ENCODE peak calls at places on chromosomes 7 and 10, in ten cellular contexts. N is ovary, T is A549, D is pancreas, G is GM23338, B is tibial artery, F is heart right ventricle, V is colonic mucosa, H is SK-N-SH, W is PC-3. Z is an unnamed sample.

GRCh38 chr10:19843487-19843886 is 27.3 kb downstream of the PLXDC2 start:
- DNase-seq in N (no peak), T (no peak), D (no peak), G (no peak), B (no peak), F (no peak), V (no peak), H (no peak), W (no peak), Z (no peak)

GRCh38 chr7:140484479-140484878 is 5.2 kb upstream of the MKRN1 start:
- DNase-seq in N (no peak), T (no peak), D (no peak), G (no peak), B (no peak), F (no peak), V (no peak), H (no peak), W (no peak), Z (no peak)

GRCh38 chr7:25777969-25778767 is 373.8 kb upstream of the NFE2L3 start:
- DNase-seq in N (no peak), T (no peak), D (no peak), G (no peak), B (no peak), F (no peak), V (no peak), H (peak), W (no peak), Z (peak)

GRCh38 chr10:75097666-75098285 is 13.7 kb upstream of the SAMD8 start:
- DNase-seq in N (no peak), T (no peak), D (no peak), G (peak), B (no peak), F (no peak), V (no peak), H (no peak), W (peak), Z (no peak)

GRCh38 chr10:129579228-129579627 is 112.2 kb downstream of the MGMT start:
- DNase-seq in N (no peak), T (no peak), D (no peak), G (no peak), B (no peak), F (no peak), V (no peak), H (no peak), W (no peak), Z (no peak)

GRCh38 chr10:99522078-99522479 is 10.7 kb upstream of the NKX2-3 start:
- DNase-seq in N (no peak), T (no peak), D (no peak), G (peak), B (no peak), F (no peak), V (peak), H (peak), W (no peak), Z (no peak)

GRCh38 chr10:133236411-133237240 is 1.0 kb upstream of the VENTX start:
- DNase-seq in N (no peak), T (no peak), D (no peak), G (peak), B (no peak), F (no peak), V (no peak), H (no peak), W (no peak), Z (no peak)

GRCh38 chr7:143884978-143885559 is 16.9 kb downstream of the TCAF1 start:
- DNase-seq in N (peak), T (no peak), D (no peak), G (peak), B (no peak), F (peak), V (peak), H (peak), W (no peak), Z (no peak)

GRCh38 chr10:6543431-6544005 is 36.6 kb downstream of the PRKCQ start:
- DNase-seq in N (no peak), T (no peak), D (no peak), G (no peak), B (no peak), F (no peak), V (no peak), H (no peak), W (no peak), Z (no peak)

GRCh38 chr10:125038637-125039036 is 96.7 kb downstream of the ZRANB1 start:
- DNase-seq in N (peak), T (peak), D (peak), G (peak), B (peak), F (peak), V (peak), H (no peak), W (peak), Z (peak)

GRCh38 chr10:129231821-129232220 is 235.2 kb upstream of the MGMT start:
- DNase-seq in N (no peak), T (no peak), D (no peak), G (no peak), B (no peak), F (no peak), V (no peak), H (no peak), W (no peak), Z (no peak)

GRCh38 chr7:98241674-98242241 is 10.3 kb downstream of the TECPR1 start:
- DNase-seq in N (no peak), T (no peak), D (no peak), G (no peak), B (no peak), F (no peak), V (no peak), H (no peak), W (no peak), Z (no peak)

GRCh38 chr10:33441561-33441960 is 107.1 kb upstream of the NRP1 start:
- DNase-seq in N (no peak), T (no peak), D (no peak), G (peak), B (no peak), F (no peak), V (no peak), H (no peak), W (peak), Z (no peak)

GRCh38 chr7:124553485-124553884 is 212.1 kb downstream of the GPR37 start:
- DNase-seq in N (no peak), T (no peak), D (no peak), G (no peak), B (no peak), F (no peak), V (no peak), H (no peak), W (no peak), Z (no peak)

GRCh38 chr10:23046032-23046431 is 49.3 kb upstream of the MSRB2 start:
- DNase-seq in N (no peak), T (no peak), D (no peak), G (no peak), B (no peak), F (no peak), V (no peak), H (no peak), W (no peak), Z (no peak)

GRCh38 chr7:95794917-95795515 is 22.7 kb downstream of the DYNC1I1 start:
- DNase-seq in N (no peak), T (no peak), D (no peak), G (peak), B (no peak), F (no peak), V (no peak), H (peak), W (peak), Z (no peak)

GRCh38 chr7:101232141-101232821 is 5.3 kb downstream of the CLDN15 start:
- DNase-seq in N (no peak), T (no peak), D (peak), G (peak), B (no peak), F (no peak), V (peak), H (peak), W (peak), Z (no peak)

GRCh38 chr7:44608916-44609648 is 2.7 kb downstream of the OGDH start:
- DNase-seq in N (no peak), T (no peak), D (no peak), G (peak), B (no peak), F (no peak), V (no peak), H (no peak), W (peak), Z (no peak)

GRCh38 chr7:27960415-27960814 is 220.2 kb downstream of the JAZF1 start:
- DNase-seq in N (no peak), T (no peak), D (no peak), G (no peak), B (no peak), F (no peak), V (no peak), H (no peak), W (no peak), Z (no peak)

GRCh38 chr7:27689878-27690164 is 27.1 kb upstream of the HIBADH start:
- DNase-seq in N (no peak), T (no peak), D (no peak), G (no peak), B (no peak), F (no peak), V (no peak), H (no peak), W (no peak), Z (no peak)

GRCh38 chr10:78277734-78278404 is 244.2 kb downstream of the RPS24 start:
- DNase-seq in N (no peak), T (no peak), D (no peak), G (no peak), B (peak), F (peak), V (no peak), H (peak), W (peak), Z (peak)

GRCh38 chr10:86362566-86363183 is 3.9 kb downstream of the GRID1 start:
- DNase-seq in N (peak), T (no peak), D (no peak), G (peak), B (peak), F (no peak), V (no peak), H (no peak), W (no peak), Z (peak)

GRCh38 chr7:69768986-69769595 is 170.8 kb downstream of the AUTS2 start:
- DNase-seq in N (no peak), T (no peak), D (no peak), G (no peak), B (no peak), F (no peak), V (no peak), H (no peak), W (no peak), Z (no peak)

GRCh38 chr7:12138421-12138820 is 72.7 kb upstream of the TMEM106B start:
- DNase-seq in N (no peak), T (no peak), D (no peak), G (no peak), B (no peak), F (no peak), V (no peak), H (no peak), W (no peak), Z (no peak)

GRCh38 chr7:105830405-105831218 is 45.8 kb downstream of the ATXN7L1 start:
- DNase-seq in N (no peak), T (peak), D (no peak), G (no peak), B (no peak), F (no peak), V (no peak), H (peak), W (peak), Z (no peak)

GRCh38 chr7:107856806-107857540 is 34.0 kb upstream of the DLD start:
- DNase-seq in N (no peak), T (no peak), D (no peak), G (no peak), B (no peak), F (no peak), V (peak), H (no peak), W (no peak), Z (no peak)

GRCh38 chr10:133140417-133141143 is 19.4 kb upstream of the KNDC1 start:
- DNase-seq in N (peak), T (no peak), D (no peak), G (no peak), B (peak), F (no peak), V (no peak), H (no peak), W (no peak), Z (no peak)

GRCh38 chr10:46542567-46543323 is 13.7 kb downstream of the GPRIN2 start:
- DNase-seq in N (peak), T (no peak), D (peak), G (no peak), B (peak), F (no peak), V (no peak), H (no peak), W (no peak), Z (peak)

GRCh38 chr7:137871173-137871915 is 24.6 kb upstream of the DGKI start:
- DNase-seq in N (no peak), T (no peak), D (no peak), G (no peak), B (peak), F (no peak), V (no peak), H (no peak), W (no peak), Z (peak)

GRCh38 chr10:48594799-48595198 is 10.1 kb downstream of the ARHGAP22 start:
- DNase-seq in N (no peak), T (no peak), D (no peak), G (no peak), B (no peak), F (no peak), V (no peak), H (no peak), W (no peak), Z (no peak)

GRCh38 chr7:143393267-143394041 is 12.3 kb downstream of the ZYX start:
- DNase-seq in N (no peak), T (no peak), D (peak), G (no peak), B (no peak), F (no peak), V (no peak), H (no peak), W (no peak), Z (no peak)

GRCh38 chr7:157684157-157684595 is 347.4 kb downstream of the DNAJB6 start:
- DNase-seq in N (no peak), T (no peak), D (no peak), G (peak), B (no peak), F (no peak), V (no peak), H (peak), W (no peak), Z (no peak)

GRCh38 chr7:92691578-92691977 is 101.4 kb upstream of the FAM133B start:
- DNase-seq in N (no peak), T (peak), D (no peak), G (peak), B (no peak), F (no peak), V (peak), H (peak), W (peak), Z (no peak)

GRCh38 chr10:96814264-96814663 is 17.8 kb upstream of the LCOR start:
- DNase-seq in N (no peak), T (no peak), D (no peak), G (no peak), B (no peak), F (no peak), V (no peak), H (no peak), W (peak), Z (no peak)

GRCh38 chr10:15345450-15345849 is 25.6 kb downstream of the FAM171A1 start:
- DNase-seq in N (no peak), T (no peak), D (no peak), G (no peak), B (no peak), F (no peak), V (no peak), H (peak), W (no peak), Z (no peak)

GRCh38 chr7:32673275-32673983 is 178.1 kb downstream of the AVL9 start:
- DNase-seq in N (no peak), T (no peak), D (no peak), G (no peak), B (no peak), F (no peak), V (no peak), H (no peak), W (no peak), Z (no peak)
- H3K27ac ChIP-seq in N (no peak), T (peak), D (no peak), G (no peak), B (no peak), F (no peak), V (no peak), H (no peak), W (no peak), Z (no peak)

DNA sequence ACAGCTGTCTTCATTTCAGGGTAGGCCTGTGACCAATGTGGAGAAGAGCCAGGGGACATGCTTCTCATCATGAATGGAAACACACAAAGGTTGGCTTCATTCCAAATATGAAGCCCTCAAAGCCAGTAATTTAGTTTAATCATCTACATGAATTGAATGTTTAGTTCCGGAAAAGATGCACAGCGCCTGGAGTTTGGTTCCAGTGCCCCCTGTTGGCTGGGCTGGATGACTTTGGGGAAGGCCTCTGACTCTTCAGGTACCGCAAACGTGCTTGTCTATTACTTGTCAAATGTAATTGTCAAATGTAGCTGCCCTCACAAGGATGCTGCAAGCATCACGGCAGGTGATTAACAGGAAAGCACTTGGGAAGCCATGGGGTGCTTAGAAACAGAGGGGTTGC is 130.7 kb downstream of the ADRA2A start:
- DNase-seq in N (peak), T (no peak), D (peak), G (peak), B (no peak), F (no peak), V (peak), H (peak), W (no peak), Z (no peak)
- TF ChIP-seq CTCF in N (no peak), T (no peak), D (peak), G (peak), B (no peak), F (peak), V (peak), H (no peak), W (no peak), Z (no peak)

DNA sequence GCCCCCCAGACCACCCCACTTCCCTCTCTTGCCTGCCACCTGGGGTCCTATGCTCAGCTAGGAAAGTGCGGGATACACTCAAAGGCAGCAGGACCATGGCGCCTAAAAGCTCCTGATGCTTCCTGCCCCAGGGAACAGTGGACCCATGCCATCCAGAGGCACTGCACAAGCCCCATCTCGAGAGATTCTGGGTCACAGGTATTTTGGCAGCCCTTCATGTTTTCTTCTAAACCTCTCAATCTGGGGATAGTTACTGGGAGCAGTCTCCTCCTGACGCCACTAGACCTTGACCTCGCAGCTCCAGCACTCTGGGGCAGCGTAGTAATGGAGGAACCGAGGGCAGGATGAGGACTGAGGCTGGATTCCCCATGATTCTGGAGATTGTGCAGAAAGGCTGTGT is 107.1 kb downstream of the GRK5 start:
- DNase-seq in N (no peak), T (no peak), D (no peak), G (no peak), B (no peak), F (no peak), V (no peak), H (no peak), W (no peak), Z (no peak)
- H3K27ac ChIP-seq in N (no peak), T (peak), D (no peak), G (no peak), B (peak), F (peak), V (peak), H (no peak), W (peak), Z (peak)

GRCh38 chr7:49635800-49636199 is 137.6 kb upstream of the VWC2 start:
- DNase-seq in N (no peak), T (no peak), D (no peak), G (no peak), B (no peak), F (no peak), V (no peak), H (no peak), W (peak), Z (no peak)
- TF ChIP-seq CTCF in N (no peak), T (no peak), D (no peak), G (peak), B (no peak), F (peak), V (no peak), H (peak), W (peak), Z (no peak)